ENCODE peak calls at places on chromosomes 12 and 14, in eight cellular contexts. Y is CD4-positive, CD25-positive, alpha-beta regulatory T cell; Z is upper lobe of left lung; T is thyroid gland; V is iPS DF 6.9; M is hepatocyte; W is heart right ventricle; A is ovary. B is an unnamed sample.
A peak's percentile ranks its signal among the peaks of the same experiment; 100 is the strongest.

GRCh38 chr12:57236224-57236924 is 6.9 kb downstream of the SHMT2 start:
- DNase-seq in Y (no peak), Z (no peak), T (no peak), V (no peak), M (peak; percentile 13), W (no peak), A (no peak), B (no peak)

GRCh38 chr12:84270470-84271140 is 642.0 kb downstream of the SLC6A15 start:
- DNase-seq in Y (no peak), Z (no peak), T (peak; percentile 3), V (no peak), M (peak; percentile 13), W (no peak), A (no peak), B (no peak)

GRCh38 chr14:106872619-106873446 is 1346.5 kb downstream of the TMEM121 start:
- DNase-seq in Y (peak; percentile 73), Z (peak; percentile 84), T (peak; percentile 10), V (no peak), M (no peak), W (peak; percentile 54), A (peak; percentile 64), B (peak; percentile 89)

GRCh38 chr12:51397670-51398069 is 6.5 kb upstream of the GALNT6 start:
- DNase-seq in Y (no peak), Z (no peak), T (no peak), V (no peak), M (no peak), W (no peak), A (no peak), B (no peak)

GRCh38 chr14:61196792-61197191 is 84.3 kb downstream of the TMEM30B start:
- DNase-seq in Y (no peak), Z (no peak), T (no peak), V (no peak), M (no peak), W (no peak), A (no peak), B (no peak)

GRCh38 chr14:104461676-104462443 is 117.7 kb upstream of the C14orf180 start:
- DNase-seq in Y (no peak), Z (peak; percentile 15), T (no peak), V (no peak), M (no peak), W (no peak), A (no peak), B (no peak)

GRCh38 chr12:7460375-7461259 is 16.7 kb upstream of the CD163L1 start:
- DNase-seq in Y (peak; percentile 36), Z (no peak), T (peak; percentile 40), V (peak; percentile 43), M (peak; percentile 76), W (peak; percentile 30), A (no peak), B (no peak)

GRCh38 chr12:90020436-90020835 is 311.8 kb upstream of the ATP2B1 start:
- DNase-seq in Y (no peak), Z (no peak), T (no peak), V (no peak), M (no peak), W (no peak), A (no peak), B (no peak)

GRCh38 chr14:93789366-93790130 is 1.3 kb upstream of the PRIMA1 start:
- DNase-seq in Y (no peak), Z (no peak), T (no peak), V (no peak), M (no peak), W (no peak), A (no peak), B (no peak)

GRCh38 chr14:51473808-51474207 is 177.9 kb upstream of the FRMD6 start:
- DNase-seq in Y (no peak), Z (no peak), T (no peak), V (no peak), M (no peak), W (no peak), A (no peak), B (no peak)

GRCh38 chr14:25050494-25051170 is 685 bp upstream of the STXBP6 start:
- DNase-seq in Y (no peak), Z (no peak), T (peak; percentile 36), V (no peak), M (peak; percentile 34), W (no peak), A (no peak), B (no peak)

GRCh38 chr12:52754135-52754534 is 23.0 kb downstream of the KRT76 start:
- DNase-seq in Y (no peak), Z (no peak), T (no peak), V (no peak), M (no peak), W (no peak), A (no peak), B (no peak)

GRCh38 chr12:110794623-110795280 is 52.0 kb upstream of the CCDC63 start:
- DNase-seq in Y (no peak), Z (no peak), T (peak; percentile 3), V (no peak), M (no peak), W (peak; percentile 65), A (no peak), B (no peak)

GRCh38 chr12:54053625-54054441 is at the start of gene HOXC4:
- DNase-seq in Y (no peak), Z (no peak), T (no peak), V (no peak), M (no peak), W (no peak), A (peak; percentile 65), B (no peak)

GRCh38 chr14:68246074-68246980 is 426.7 kb downstream of the RAD51B start:
- DNase-seq in Y (no peak), Z (no peak), T (peak; percentile 41), V (no peak), M (peak; percentile 50), W (no peak), A (no peak), B (no peak)

GRCh38 chr14:104724981-104725771 is 1.1 kb downstream of the ADSS1 start:
- DNase-seq in Y (no peak), Z (no peak), T (peak; percentile 49), V (no peak), M (peak; percentile 67), W (peak; percentile 76), A (peak; percentile 43), B (no peak)

GRCh38 chr12:111757361-111758119 is 9.2 kb upstream of the ALDH2 start:
- DNase-seq in Y (no peak), Z (peak; percentile 71), T (peak; percentile 71), V (no peak), M (no peak), W (peak; percentile 62), A (no peak), B (peak; percentile 97)

GRCh38 chr12:55932546-55932919 is 1.6 kb downstream of the DGKA start:
- DNase-seq in Y (peak; percentile 62), Z (peak; percentile 43), T (no peak), V (no peak), M (no peak), W (no peak), A (no peak), B (peak; percentile 74)

GRCh38 chr12:48934312-48934706 is 9.0 kb upstream of the FKBP11 start:
- DNase-seq in Y (no peak), Z (no peak), T (no peak), V (no peak), M (no peak), W (no peak), A (no peak), B (peak; percentile 18)

GRCh38 chr12:116559330-116560080 is at the start of gene MAP1LC3B2:
- DNase-seq in Y (peak; percentile 74), Z (peak; percentile 88), T (peak; percentile 80), V (no peak), M (peak; percentile 86), W (no peak), A (peak; percentile 49), B (peak; percentile 81)

GRCh38 chr12:3446235-3446634 is 44.8 kb upstream of the PRMT8 start:
- DNase-seq in Y (no peak), Z (no peak), T (no peak), V (no peak), M (no peak), W (no peak), A (no peak), B (no peak)

DNA sequence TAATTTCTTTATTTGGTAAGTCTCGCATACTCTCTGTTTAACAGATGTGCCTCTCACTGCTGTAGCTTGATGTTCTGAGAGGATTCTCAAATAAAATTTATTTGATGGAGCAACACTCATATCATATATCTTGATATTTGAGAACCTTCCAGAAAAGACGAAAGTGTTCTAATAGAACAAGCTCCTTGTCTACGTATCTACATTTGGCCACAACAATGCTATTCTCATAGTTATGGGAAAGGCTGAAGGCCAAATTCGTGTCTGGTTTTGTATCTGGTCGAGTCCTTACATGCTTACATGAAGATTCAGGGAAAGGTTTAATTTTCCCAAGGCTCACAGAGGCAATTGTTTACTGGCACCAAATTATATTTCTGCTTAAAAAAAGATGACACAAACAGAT is 186.7 kb upstream of the SLC38A2 start:
- DNase-seq in Y (no peak), Z (no peak), T (no peak), V (no peak), M (no peak), W (no peak), A (no peak), B (no peak)
- H3K27ac ChIP-seq in Y (no peak overlapping the region), Z (no peak overlapping the region), T (no peak overlapping the region), V (no peak overlapping the region), M (peak overlapping the region; percentile 10), W (no peak overlapping the region), A (no peak overlapping the region), B (no peak overlapping the region)

GRCh38 chr12:47818007-47818376 is 1.7 kb downstream of the HDAC7 start:
- DNase-seq in Y (no peak), Z (no peak), T (no peak), V (no peak), M (no peak), W (no peak), A (no peak), B (no peak)
- H3K4me3 ChIP-seq in Y (peak overlapping the region; percentile 81), Z (no peak overlapping the region), T (no peak overlapping the region), V (no peak overlapping the region), M (no peak overlapping the region), W (no peak overlapping the region), A (peak overlapping the region; percentile 81), B (no peak overlapping the region)

GRCh38 chr12:1580036-1580435 is 14.3 kb downstream of the FBXL14 start:
- DNase-seq in Y (no peak), Z (no peak), T (no peak), V (no peak), M (no peak), W (no peak), A (no peak), B (no peak)
- H3K27ac ChIP-seq in Y (no peak overlapping the region), Z (no peak overlapping the region), T (no peak overlapping the region), V (no peak overlapping the region), M (no peak overlapping the region), W (no peak overlapping the region), A (no peak overlapping the region), B (no peak overlapping the region)

GRCh38 chr12:27555316-27555715 is 31.3 kb downstream of the PPFIBP1 start:
- DNase-seq in Y (no peak), Z (no peak), T (no peak), V (no peak), M (no peak), W (no peak), A (no peak), B (no peak)

GRCh38 chr12:27554421-27555186 is 30.6 kb downstream of the PPFIBP1 start:
- DNase-seq in Y (no peak), Z (no peak), T (peak; percentile 34), V (no peak), M (peak; percentile 35), W (peak; percentile 71), A (peak; percentile 58), B (no peak)

GRCh38 chr12:27552886-27553560 is 29.0 kb downstream of the PPFIBP1 start:
- DNase-seq in Y (no peak), Z (no peak), T (no peak), V (no peak), M (no peak), W (no peak), A (no peak), B (no peak)

GRCh38 chr12:27552235-27552634 is 28.2 kb downstream of the PPFIBP1 start:
- DNase-seq in Y (no peak), Z (no peak), T (no peak), V (no peak), M (no peak), W (no peak), A (no peak), B (no peak)

GRCh38 chr12:27554003-27554402 is 30.0 kb downstream of the PPFIBP1 start:
- DNase-seq in Y (no peak), Z (no peak), T (no peak), V (no peak), M (no peak), W (no peak), A (no peak), B (no peak)
- H3K4me3 ChIP-seq in Y (no peak overlapping the region), Z (no peak overlapping the region), T (no peak overlapping the region), V (no peak overlapping the region), M (no peak overlapping the region), W (no peak overlapping the region), A (no peak overlapping the region), B (no peak overlapping the region)

B was measured in HL-60.